ENCODE peak calls at places on chromosomes 5 and 9, in six cellular contexts. Z, I, L, T, J and N are unnamed samples.

GRCh38 chr5:160799160-160799559 is 52.9 kb downstream of the ATP10B start:
- DNase-seq in L (no peak), I (no peak), T (no peak), J (no peak), Z (peak; percentile 18), N (peak; percentile 10)

GRCh38 chr5:91318727-91319126 is 64.4 kb downstream of the ARRDC3 start:
- DNase-seq in L (no peak), I (no peak), J (no peak), T (no peak), Z (no peak), N (no peak)

GRCh38 chr5:145236127-145236526 is 599.0 kb downstream of the PRELID2 start:
- DNase-seq in L (no peak), I (no peak), J (no peak), Z (no peak), T (no peak), N (no peak)

GRCh38 chr5:2813678-2814077 is 62.2 kb upstream of the IRX2 start:
- DNase-seq in J (no peak), I (no peak), T (no peak), L (no peak), Z (no peak), N (no peak)

GRCh38 chr5:81572201-81572600 is 178.3 kb upstream of the ACOT12 start:
- DNase-seq in Z (no peak), L (no peak), J (no peak), I (no peak), T (no peak), N (no peak)

GRCh38 chr9:106634641-106635040 is 228.3 kb upstream of the ZNF462 start:
- DNase-seq in Z (no peak), J (no peak), I (no peak), T (no peak), L (no peak), N (no peak)

GRCh38 chr5:139637438-139638089 is 10.6 kb upstream of the CXXC5 start:
- DNase-seq in J (no peak), I (peak; percentile 84), L (peak; percentile 90), T (peak; percentile 84), Z (peak; percentile 81), N (peak; percentile 92)

GRCh38 chr9:4077499-4078102 is 222.3 kb downstream of the GLIS3 start:
- DNase-seq in I (peak; percentile 60), J (peak; percentile 84), L (no peak), T (peak; percentile 93), Z (peak; percentile 42), N (peak; percentile 37)

GRCh38 chr9:38276751-38277439 is 115.6 kb upstream of the ALDH1B1 start:
- DNase-seq in L (no peak), I (no peak), J (no peak), T (no peak), Z (no peak), N (no peak)

GRCh38 chr5:91187032-91187431 is 196.1 kb downstream of the ARRDC3 start:
- DNase-seq in Z (no peak), L (no peak), J (no peak), I (no peak), T (no peak), N (no peak)

GRCh38 chr5:32508806-32509805 is 64.6 kb upstream of the ZFR start:
- DNase-seq in L (no peak), Z (no peak), I (no peak), J (no peak), T (no peak), N (no peak)

GRCh38 chr5:74490814-74491213 is 149.7 kb downstream of the ENC1 start:
- DNase-seq in T (no peak), L (peak; percentile 74), I (no peak), Z (peak; percentile 47), J (no peak), N (peak; percentile 45)

GRCh38 chr9:12843735-12844134 is 68.9 kb downstream of the LURAP1L start:
- DNase-seq in Z (no peak), T (no peak), L (no peak), J (no peak), I (no peak), N (no peak)

GRCh38 chr5:172454355-172455086 is at the start of gene SH3PXD2B:
- DNase-seq in I (peak; percentile 81), L (peak; percentile 39), J (no peak), T (peak; percentile 72), Z (peak; percentile 65), N (peak; percentile 79)

GRCh38 chr5:85148701-85149100 is 764.0 kb upstream of the EDIL3 start:
- DNase-seq in L (no peak), T (no peak), Z (no peak), J (no peak), I (no peak), N (no peak)

GRCh38 chr9:117030254-117030768 is 343.2 kb downstream of the TRIM32 start:
- DNase-seq in T (no peak), L (no peak), Z (no peak), I (no peak), J (no peak), N (no peak)

GRCh38 chr9:124342946-124343485 is 72.2 kb downstream of the PSMB7 start:
- DNase-seq in J (peak; percentile 85), I (peak; percentile 46), Z (no peak), L (no peak), T (peak; percentile 45), N (no peak)

GRCh38 chr9:120783611-120784047 is 9.6 kb downstream of the FBXW2 start:
- DNase-seq in Z (no peak), L (no peak), J (no peak), I (no peak), T (no peak), N (no peak)

GRCh38 chr9:75181748-75182147 is 93.4 kb downstream of the OSTF1 start:
- DNase-seq in J (peak; percentile 64), T (no peak), Z (no peak), L (no peak), I (no peak), N (no peak)

GRCh38 chr5:93192107-93192506 is 388.9 kb downstream of the NR2F1-AS1 start:
- DNase-seq in I (no peak), T (no peak), J (peak; percentile 60), L (no peak), Z (no peak), N (no peak)

GRCh38 chr9:33306037-33306436 is 15.7 kb downstream of the NFX1 start:
- DNase-seq in Z (no peak), I (no peak), J (no peak), L (no peak), T (no peak), N (no peak)
- TF ChIP-seq CTCF in Z (no peak), I (no peak), J (no peak), L (no peak), T (no peak), N (no peak)

DNA sequence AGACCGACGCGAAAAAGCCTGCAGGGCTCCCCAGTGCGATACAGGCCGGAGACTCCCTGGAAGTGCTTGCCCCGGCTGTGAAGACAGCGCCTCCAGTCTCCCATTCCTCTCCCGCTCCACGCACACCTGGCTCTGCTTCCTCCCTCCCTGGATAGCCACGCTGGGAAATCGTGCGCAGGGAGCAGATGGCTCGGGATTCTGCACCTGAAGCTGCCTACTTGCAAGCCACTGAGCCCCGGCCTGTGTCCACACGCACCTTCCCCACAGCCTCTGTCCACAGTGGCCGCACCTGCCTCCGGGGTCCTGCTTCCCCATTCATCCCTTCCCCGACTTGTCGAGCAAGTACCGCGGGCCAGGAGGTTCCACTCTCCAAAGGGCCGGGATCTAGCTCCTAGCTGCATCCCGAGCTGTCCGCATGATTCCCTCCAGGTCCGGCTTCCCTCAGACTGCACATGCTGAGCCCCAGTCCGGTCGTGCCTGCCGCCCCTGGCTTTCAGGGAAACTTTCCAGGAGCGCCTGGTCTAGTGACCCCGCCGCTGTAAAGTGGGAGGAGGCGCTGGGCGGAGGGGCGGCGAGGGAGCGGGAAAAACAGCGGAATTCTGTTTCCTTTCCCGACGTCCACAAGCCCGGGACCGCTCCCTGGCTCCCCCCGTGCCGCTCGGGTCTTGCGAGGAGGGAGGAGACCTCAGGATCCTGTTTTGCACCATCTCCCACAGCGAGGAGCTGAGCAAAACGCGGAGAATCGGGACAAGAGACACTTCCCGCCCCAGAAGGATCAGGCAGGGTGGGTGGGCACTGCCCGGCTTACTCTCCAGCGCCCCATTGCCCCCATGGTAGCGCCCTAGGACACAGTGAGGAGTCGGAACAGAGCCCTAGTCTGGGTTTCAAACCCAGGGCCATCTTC is 2.0 kb downstream of the SEMA6A start:
- DNase-seq in Z (no peak), I (peak; percentile 68), L (peak; percentile 17), T (peak; percentile 63), J (no peak), N (no peak)
- TF ChIP-seq CTCF in Z (no peak), I (no peak), L (no peak), T (no peak), J (no peak), N (no peak)

DNA sequence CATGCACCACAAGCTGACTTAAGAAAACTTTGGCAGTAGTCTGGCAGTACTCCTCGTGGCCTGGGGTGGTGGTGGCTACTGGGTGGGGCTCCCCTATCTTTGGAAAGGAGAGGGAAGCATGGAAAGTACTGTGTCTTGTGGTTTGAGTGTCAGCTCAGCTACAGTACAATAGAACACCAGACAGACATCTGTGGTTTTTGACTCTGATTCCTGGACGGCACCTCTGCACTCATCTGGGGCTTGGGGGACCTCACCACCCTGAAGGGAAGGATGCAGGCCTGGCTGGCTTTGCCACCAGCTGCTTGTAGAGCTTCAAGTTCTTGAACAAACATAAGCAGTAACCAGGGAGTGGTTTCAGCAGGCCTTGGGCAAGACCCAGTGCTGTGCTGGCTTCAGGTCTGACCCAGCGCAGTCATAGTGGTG is 40.6 kb downstream of the TNFSF8 start:
- DNase-seq in J (no peak), L (no peak), Z (no peak), I (no peak), T (no peak), N (no peak)
- TF ChIP-seq CTCF in J (no peak), L (no peak), Z (no peak), I (no peak), T (no peak), N (no peak)

GRCh38 chr5:168879929-168880328 is 300.8 kb upstream of the PANK3 start:
- DNase-seq in I (no peak), Z (peak; percentile 54), L (peak; percentile 19), T (no peak), J (peak; percentile 46), N (peak; percentile 44)

GRCh38 chr5:168883253-168883880 is 304.2 kb upstream of the PANK3 start:
- DNase-seq in Z (no peak), L (no peak), I (peak; percentile 51), T (no peak), J (no peak), N (no peak)

GRCh38 chr5:168882283-168882682 is 303.1 kb upstream of the PANK3 start:
- DNase-seq in L (no peak), J (no peak), T (no peak), Z (no peak), I (no peak), N (no peak)

GRCh38 chr5:168884040-168884439 is 304.9 kb upstream of the PANK3 start:
- DNase-seq in J (no peak), Z (no peak), T (no peak), I (no peak), L (no peak), N (no peak)

DNA sequence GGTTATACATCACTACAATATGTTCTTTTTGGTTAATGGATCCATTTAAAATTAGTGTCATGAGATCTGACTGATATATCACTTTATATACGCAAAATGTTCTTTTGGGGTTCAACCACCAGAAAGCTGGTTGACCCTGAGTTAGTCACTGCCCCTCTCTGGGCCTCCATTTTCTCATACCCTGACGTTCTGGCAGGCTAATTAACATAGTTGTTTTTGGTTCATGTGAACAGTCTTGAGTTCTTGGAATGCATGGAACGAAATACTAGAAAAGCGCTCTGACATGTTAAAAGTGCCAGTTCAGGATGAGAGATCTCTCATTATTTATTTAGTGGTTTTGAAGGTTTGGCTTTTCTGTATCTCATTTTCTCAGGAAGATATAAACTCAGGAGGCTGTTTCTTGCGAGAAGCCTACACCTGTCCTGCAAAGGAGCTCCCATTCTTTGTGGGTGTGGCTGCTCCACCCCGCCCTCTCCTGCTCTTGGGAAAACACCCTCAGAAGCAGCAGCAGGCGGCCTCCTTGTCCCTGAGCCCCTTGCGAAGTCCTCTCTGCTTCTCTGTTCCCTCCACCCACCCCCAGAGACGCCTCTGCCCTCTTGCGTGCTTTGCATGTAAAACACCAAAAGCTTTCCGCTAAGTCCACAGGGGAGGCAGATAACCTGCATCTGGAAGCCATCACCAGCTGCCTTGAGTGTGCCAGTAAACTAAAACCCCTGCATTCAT is 302.4 kb upstream of the PANK3 start:
- DNase-seq in Z (peak; percentile 22), T (no peak), I (peak; percentile 31), J (no peak), L (no peak), N (no peak)
- TF ChIP-seq CTCF in Z (no peak), T (no peak), I (no peak), J (peak; percentile 17), L (peak; percentile 26), N (no peak)